ENCODE peak calls at places on chromosomes 7 and 10, in seven cellular contexts. U is breast epithelium, E is cardiac muscle cell, K is GM23338, N is transverse colon, T is adrenal gland, P is thyroid gland. F is an unnamed sample.
A peak's percentile ranks its signal among the peaks of the same experiment; 100 is the strongest.

GRCh38 chr7:113015038-113015645 is 71.5 kb downstream of the GPR85 start:
- DNase-seq in P (no peak), U (no peak), T (no peak), N (no peak), K (peak; percentile 24), E (peak; percentile 37), F (no peak)

GRCh38 chr7:57385668-57386067 is 64.3 kb upstream of the ZNF716 start:
- DNase-seq in T (no peak), N (no peak), P (no peak), U (no peak), E (no peak), K (no peak), F (no peak)

GRCh38 chr10:74825033-74825370 is 1.4 kb upstream of the KAT6B start:
- DNase-seq in K (peak; percentile 57), U (peak; percentile 39), T (peak; percentile 50), P (peak; percentile 40), E (peak; percentile 52), N (peak; percentile 54), F (peak; percentile 40)

GRCh38 chr7:149638566-149639320 is 134.6 kb downstream of the ZNF467 start:
- DNase-seq in N (no peak), P (no peak), K (no peak), U (no peak), T (no peak), E (no peak), F (no peak)

GRCh38 chr10:70493660-70494234 is 15.2 kb downstream of the PALD1 start:
- DNase-seq in K (peak; percentile 97), U (no peak), P (no peak), T (no peak), N (peak; percentile 73), E (peak; percentile 75), F (no peak)

GRCh38 chr7:64614812-64615211 is 51.1 kb upstream of the ZNF107 start:
- DNase-seq in K (no peak), N (no peak), P (no peak), U (no peak), E (no peak), T (no peak), F (no peak)

GRCh38 chr7:139658919-139659675 is 118.7 kb downstream of the HIPK2 start:
- DNase-seq in N (no peak), K (peak; percentile 34), U (no peak), E (no peak), P (no peak), T (no peak), F (no peak)

GRCh38 chr10:4141471-4141870 is 356.5 kb upstream of the KLF6 start:
- DNase-seq in T (no peak), K (peak; percentile 27), E (peak; percentile 37), U (no peak), N (no peak), P (no peak), F (no peak)

GRCh38 chr7:68485253-68485914 is 1112.9 kb upstream of the AUTS2 start:
- DNase-seq in N (no peak), E (no peak), K (no peak), U (no peak), T (no peak), P (no peak), F (no peak)

GRCh38 chr10:35595106-35595505 is 10.0 kb upstream of the GJD4 start:
- DNase-seq in T (no peak), U (no peak), N (no peak), P (no peak), K (peak; percentile 40), E (no peak), F (no peak)

GRCh38 chr7:2572101-2572842 is 13.5 kb downstream of the IQCE start:
- DNase-seq in P (no peak), E (no peak), T (peak; percentile 80), K (no peak), N (no peak), U (no peak), F (no peak)

GRCh38 chr7:148838905-148839304 is 45.2 kb downstream of the EZH2 start:
- DNase-seq in P (no peak), K (no peak), N (no peak), E (no peak), T (no peak), U (no peak), F (no peak)

GRCh38 chr7:76149847-76150691 is 51.6 kb upstream of the SRRM3 start:
- DNase-seq in E (no peak), U (no peak), P (no peak), N (no peak), K (peak; percentile 14), T (no peak), F (no peak)

GRCh38 chr10:59622320-59622901 is 87.2 kb downstream of the SLC16A9 start:
- DNase-seq in E (peak; percentile 70), T (peak; percentile 52), K (peak; percentile 88), P (peak; percentile 50), N (peak; percentile 42), U (no peak), F (no peak)

GRCh38 chr10:44981172-44982113 is 2.8 kb upstream of the DEPP1 start:
- DNase-seq in T (peak; percentile 75), N (no peak), U (no peak), P (peak; percentile 7), K (no peak), E (no peak), F (no peak)

GRCh38 chr7:134639683-134640279 is 6.9 kb upstream of the BPGM start:
- DNase-seq in U (no peak), T (no peak), N (no peak), K (no peak), E (no peak), P (no peak), F (no peak)

GRCh38 chr10:6625428-6625827 is 45.4 kb upstream of the PRKCQ start:
- DNase-seq in N (no peak), E (no peak), P (no peak), T (no peak), U (no peak), K (no peak), F (no peak)

GRCh38 chr10:47443145-47443544 is 40.8 kb downstream of the ANXA8 start:
- DNase-seq in E (no peak), K (no peak), T (no peak), U (peak; percentile 53), P (no peak), N (no peak), F (no peak)

GRCh38 chr10:129531195-129531968 is 64.3 kb downstream of the MGMT start:
- DNase-seq in K (peak; percentile 73), U (no peak), E (peak; percentile 24), N (no peak), T (no peak), P (no peak), F (no peak)

GRCh38 chr10:102342462-102342861 is 53.0 kb upstream of the NFKB2 start:
- DNase-seq in P (no peak), K (peak; percentile 96), N (no peak), T (no peak), U (no peak), E (no peak), F (no peak)

GRCh38 chr10:103507235-103508191 is 14.0 kb downstream of the NEURL1 start:
- DNase-seq in T (no peak), E (no peak), K (no peak), N (no peak), P (no peak), U (no peak), F (no peak)
- H3K27ac ChIP-seq in T (no peak overlapping the region), E (no peak overlapping the region), K (no peak overlapping the region), N (no peak overlapping the region), P (no peak overlapping the region), U (no peak overlapping the region), F (no peak overlapping the region)

DNA sequence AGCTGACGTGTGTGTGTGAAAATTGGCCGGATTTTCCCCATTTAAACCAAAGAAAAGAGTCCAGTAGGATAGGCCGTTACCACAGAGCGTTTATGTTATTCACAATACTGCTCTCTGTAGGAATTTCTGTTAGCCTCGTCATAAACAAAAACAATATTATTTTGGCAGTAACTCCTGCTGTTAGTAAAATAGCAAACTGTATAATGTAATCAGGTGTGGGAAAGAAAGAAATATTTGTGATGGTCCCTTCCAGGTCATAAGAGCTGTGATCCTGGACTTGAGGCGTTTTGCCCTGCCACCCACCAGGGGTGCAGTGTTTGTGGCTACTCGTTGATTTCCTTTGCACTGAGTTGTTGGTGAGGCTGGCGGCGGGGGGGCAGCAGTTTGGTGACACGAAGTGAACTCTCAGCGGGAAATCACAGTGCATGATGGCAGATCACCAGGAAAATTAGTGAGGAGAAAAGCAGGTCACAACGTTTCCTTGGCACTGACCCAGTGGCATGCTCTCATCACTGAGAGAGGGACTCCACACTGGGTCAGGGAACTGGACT is 2.8 kb downstream of the EEPD1 start:
- DNase-seq in N (peak; percentile 47), E (peak; percentile 24), T (peak; percentile 83), P (peak; percentile 83), K (peak; percentile 34), U (peak; percentile 57), F (no peak)
- TF ChIP-seq CTCF in N (no peak), E (no peak), T (no peak), P (no peak), K (no peak), U (no peak), F (no peak)

GRCh38 chr10:114100848-114101741 is 57.4 kb downstream of the ADRB1 start:
- DNase-seq in T (peak; percentile 31), U (no peak), N (no peak), E (peak; percentile 23), P (peak; percentile 15), K (peak; percentile 48), F (no peak)
- H3K4me3 ChIP-seq in T (peak overlapping the region; percentile 19), U (peak overlapping the region; percentile 44), N (peak overlapping the region; percentile 49), E (peak overlapping the region; percentile 17), P (no peak overlapping the region), K (peak overlapping the region; percentile 58), F (peak overlapping the region; percentile 29)

DNA sequence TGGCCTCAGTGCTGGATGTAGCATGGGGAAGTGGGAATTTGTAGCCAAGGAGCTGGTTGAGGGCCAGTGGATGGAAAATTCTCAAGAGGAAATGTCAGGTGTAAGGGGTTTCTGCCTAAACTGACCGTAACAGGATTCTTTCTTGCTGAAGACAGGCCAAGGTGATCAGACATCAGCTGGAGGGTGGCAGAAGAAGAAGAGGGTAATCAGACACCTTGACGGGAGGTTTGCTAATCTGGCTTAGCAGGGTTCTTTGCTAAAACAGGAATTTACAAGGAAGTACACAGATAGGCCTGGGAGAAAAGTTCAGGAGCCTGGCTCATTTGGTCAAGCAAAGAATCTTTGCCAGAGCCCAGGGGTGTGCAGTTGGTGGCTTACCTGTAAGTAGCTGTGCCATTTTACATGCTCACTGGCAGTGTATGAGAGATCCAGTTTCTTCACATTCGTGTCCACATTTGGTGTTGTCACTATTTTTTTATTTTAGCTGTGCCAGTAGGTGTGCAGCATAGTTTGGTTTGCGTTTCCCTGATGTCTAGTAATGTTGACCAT is 73.7 kb downstream of the BMPR1A start:
- DNase-seq in E (no peak), K (peak; percentile 59), U (no peak), N (no peak), P (no peak), T (no peak), F (no peak)
- H3K27ac ChIP-seq in E (peak overlapping the region; percentile 73), K (peak overlapping the region; percentile 16), U (peak overlapping the region; percentile 34), N (peak overlapping the region; percentile 3), P (peak overlapping the region; percentile 55), T (peak overlapping the region; percentile 37), F (no peak overlapping the region)

DNA sequence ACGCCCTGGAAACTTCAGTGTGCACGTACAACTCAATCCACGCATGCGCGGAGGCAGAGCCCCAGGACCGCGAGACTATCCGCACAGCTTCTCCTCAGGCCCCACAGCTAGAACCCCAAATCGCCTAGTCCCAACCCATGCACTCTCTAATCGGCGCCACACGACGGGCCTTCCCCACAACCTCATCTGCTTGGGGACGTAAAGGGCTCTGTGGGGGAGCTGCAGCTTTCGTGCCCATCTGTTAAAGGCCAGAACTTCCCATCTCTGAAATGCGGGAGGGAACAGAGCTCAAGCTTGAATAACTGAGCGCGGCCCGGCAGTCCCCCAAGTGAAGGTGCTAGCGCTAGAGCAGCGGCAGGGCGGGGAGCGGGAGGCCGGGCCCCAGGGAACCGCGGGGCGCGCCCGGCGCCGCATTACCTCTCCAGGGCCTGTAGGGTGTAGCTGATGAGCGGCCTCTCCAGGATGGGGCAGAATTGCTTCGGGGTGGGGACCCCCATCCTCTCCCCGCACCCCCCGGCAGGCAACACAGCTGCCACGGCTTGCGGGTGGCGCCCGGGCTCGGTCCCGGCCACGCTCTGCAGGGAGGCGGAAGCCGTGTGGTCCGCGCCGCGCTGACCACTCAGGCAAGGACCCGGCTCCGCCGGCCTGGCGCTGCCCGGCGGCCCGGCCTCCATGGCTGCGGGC is 547 bp downstream of the CRPPA start:
- DNase-seq in E (peak; percentile 86), U (peak; percentile 75), K (peak; percentile 89), T (peak; percentile 92), P (peak; percentile 88), N (peak; percentile 89), F (peak; percentile 87)
- TF ChIP-seq CTCF in E (no peak), U (peak; percentile 33), K (peak; percentile 8), T (peak; percentile 7), P (no peak), N (peak; percentile 35), F (no peak)

F was measured in lung.